ENCODE peak calls at places on chromosomes 4 and X, in six cellular contexts. A is K562, I is astrocyte, L is H1, C is mesenchymal stem cell, M is fibroblast of lung. J is an unnamed sample.

GRCh38 chr4:119977546-119977945 is 89.1 kb downstream of the MAD2L1 start:
- DNase-seq in A (no peak), I (no peak), L (no peak), C (peak; percentile 10), M (peak; percentile 4), J (no peak)

GRCh38 chr4:116878280-116878679 is 207.1 kb downstream of the TRAM1L1 start:
- DNase-seq in A (no peak), I (no peak), L (no peak), C (peak; percentile 3), M (no peak), J (no peak)

GRCh38 chrX:115582871-115583729 is 22.1 kb downstream of the PLS3 start:
- DNase-seq in A (no peak), I (peak; percentile 62), L (no peak), C (peak; percentile 39), M (peak; percentile 62), J (no peak)

GRCh38 chr4:72451349-72451748 is 117.7 kb downstream of the ADAMTS3 start:
- DNase-seq in A (no peak), I (no peak), L (no peak), C (no peak), M (peak; percentile 11), J (no peak)

GRCh38 chrX:129600981-129601424 is 53.8 kb downstream of the APLN start:
- DNase-seq in A (peak; percentile 20), I (no peak), L (no peak), C (peak; percentile 24), M (peak; percentile 15), J (no peak)

GRCh38 chr4:168634276-168634802 is 137.5 kb downstream of the PALLD start:
- DNase-seq in A (no peak), I (peak; percentile 99), L (no peak), C (peak; percentile 96), M (peak; percentile 95), J (peak; percentile 59)

GRCh38 chrX:97898798-97899197 is 1015.1 kb downstream of the RPA4 start:
- DNase-seq in A (no peak), I (peak; percentile 58), L (no peak), C (no peak), M (no peak), J (no peak)

GRCh38 chrX:150363561-150364346 is 637 bp downstream of the MAMLD1 start:
- DNase-seq in A (no peak), I (no peak), L (no peak), C (peak; percentile 50), M (peak; percentile 29), J (peak; percentile 43)

GRCh38 chr4:173494013-173494970 is 35.7 kb downstream of the HAND2 start:
- DNase-seq in A (peak; percentile 27), I (peak; percentile 52), L (peak; percentile 64), C (peak; percentile 65), M (peak; percentile 78), J (peak; percentile 19)

GRCh38 chrX:2933125-2933900 is 4.2 kb upstream of the ARSD start:
- DNase-seq in A (no peak), I (no peak), L (no peak), C (no peak), M (no peak), J (peak; percentile 40)

GRCh38 chr4:146096374-146096773 is 79.1 kb upstream of the LSM6 start:
- DNase-seq in A (no peak), I (no peak), L (no peak), C (no peak), M (no peak), J (no peak)

GRCh38 chrX:30653415-30654131 is at the start of gene GK:
- DNase-seq in A (peak; percentile 23), I (no peak), L (no peak), C (peak; percentile 31), M (peak; percentile 23), J (no peak)

GRCh38 chr4:141376769-141377168 is 156.1 kb downstream of the ZNF330 start:
- DNase-seq in A (no peak), I (no peak), L (no peak), C (no peak), M (no peak), J (no peak)

GRCh38 chr4:6825403-6825802 is 42.9 kb downstream of the KIAA0232 start:
- DNase-seq in A (no peak), I (no peak), L (no peak), C (no peak), M (no peak), J (no peak)

GRCh38 chrX:135707880-135708279 is 5.6 kb upstream of the CT45A1 start:
- DNase-seq in A (peak; percentile 79), I (no peak), L (peak; percentile 1), C (no peak), M (no peak), J (no peak)

GRCh38 chrX:120559799-120560198 is 963 bp downstream of the CUL4B start:
- DNase-seq in A (no peak), I (no peak), L (no peak), C (no peak), M (no peak), J (no peak)

GRCh38 chr4:151967074-151967473 is 206.3 kb upstream of the GATB start:
- DNase-seq in A (no peak), I (no peak), L (no peak), C (no peak), M (no peak), J (no peak)

GRCh38 chr4:112234952-112235609 is 3.5 kb downstream of the AP1AR start:
- DNase-seq in A (peak; percentile 54), I (peak; percentile 79), L (no peak), C (peak; percentile 87), M (peak; percentile 93), J (peak; percentile 78)

GRCh38 chr4:140047017-140047640 is 106.9 kb downstream of the MAML3 start:
- DNase-seq in A (no peak), I (no peak), L (no peak), C (no peak), M (no peak), J (peak; percentile 80)

GRCh38 chr4:57163530-57164459 is 53.6 kb upstream of the IGFBP7 start:
- DNase-seq in A (peak; percentile 80), I (peak; percentile 73), L (peak; percentile 83), C (peak; percentile 87), M (peak; percentile 71), J (peak; percentile 69)

GRCh38 chr4:8398347-8398746 is 42.2 kb downstream of the ACOX3 start:
- DNase-seq in A (no peak), I (no peak), L (no peak), C (no peak), M (no peak), J (no peak)

GRCh38 chrX:65652098-65652497 is 15.4 kb upstream of the MSN start:
- DNase-seq in A (no peak), I (no peak), L (no peak), C (no peak), M (no peak), J (no peak)

GRCh38 chr4:77146426-77147399 is 10.3 kb upstream of the CCNG2 start:
- DNase-seq in A (no peak), I (peak; percentile 26), L (no peak), C (peak; percentile 57), M (no peak), J (no peak)

GRCh38 chr4:80171251-80171650 is 26.1 kb upstream of the PRDM8 start:
- DNase-seq in A (no peak), I (peak; percentile 71), L (no peak), C (peak; percentile 64), M (no peak), J (no peak)

GRCh38 chr4:139593091-139593564 is 37.1 kb upstream of the SETD7 start:
- DNase-seq in A (peak; percentile 16), I (peak; percentile 91), L (no peak), C (peak; percentile 79), M (peak; percentile 63), J (no peak)

GRCh38 chrX:22110729-22111494 is 78.8 kb downstream of the PHEX start:
- DNase-seq in A (no peak), I (no peak), L (no peak), C (no peak), M (no peak), J (no peak)

GRCh38 chr4:1841201-1841885 is 14.6 kb downstream of the LETM1 start:
- DNase-seq in A (no peak), I (no peak), L (no peak), C (no peak), M (no peak), J (no peak)
- H2AFZ ChIP-seq in A (no peak overlapping the region), I (no peak overlapping the region), L (no peak overlapping the region), C (no peak overlapping the region), M (no peak overlapping the region), J (no peak overlapping the region)

GRCh38 chr4:164540987-164541386 is 212.9 kb upstream of the SMIM31 start:
- DNase-seq in A (no peak), I (no peak), L (no peak), C (no peak), M (no peak), J (no peak)

GRCh38 chr4:164542431-164542830 is 211.5 kb upstream of the SMIM31 start:
- DNase-seq in A (no peak), I (no peak), L (no peak), C (no peak), M (no peak), J (no peak)

GRCh38 chr4:164536829-164537228 is 217.1 kb upstream of the SMIM31 start:
- DNase-seq in A (no peak), I (peak; percentile 96), L (no peak), C (peak; percentile 8), M (peak; percentile 39), J (peak; percentile 55)

DNA sequence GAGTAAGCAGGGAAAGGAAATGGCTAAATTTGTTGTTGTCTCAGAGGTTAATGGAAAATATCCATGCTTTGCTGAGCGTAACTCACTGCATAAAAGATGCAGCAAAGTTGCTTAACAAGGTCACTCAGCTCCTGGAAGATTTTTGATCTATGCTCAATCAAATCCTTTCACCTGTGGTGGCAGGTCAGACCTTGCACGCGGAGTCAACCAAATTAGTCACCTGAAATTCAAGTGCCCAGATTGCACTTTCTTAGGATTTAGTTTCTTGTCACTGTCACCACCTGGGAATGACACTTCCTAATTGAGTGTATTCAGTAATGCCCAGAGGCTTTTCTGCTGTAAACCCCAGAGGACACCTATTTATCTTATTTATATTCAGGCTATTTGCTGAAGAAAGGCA is 215.9 kb upstream of the SMIM31 start:
- DNase-seq in A (no peak), I (no peak), L (no peak), C (no peak), M (no peak), J (no peak)
- H2AFZ ChIP-seq in A (no peak overlapping the region), I (no peak overlapping the region), L (no peak overlapping the region), C (no peak overlapping the region), M (no peak overlapping the region), J (no peak overlapping the region)

GRCh38 chr4:118076958-118077766 is 42.9 kb downstream of the NDST3 start:
- DNase-seq in A (no peak), I (peak; percentile 2), L (no peak), C (peak; percentile 30), M (peak; percentile 44), J (no peak)
- H2AFZ ChIP-seq in A (no peak overlapping the region), I (no peak overlapping the region), L (peak overlapping the region; percentile 99), C (no peak overlapping the region), M (no peak overlapping the region), J (no peak overlapping the region)

DNA sequence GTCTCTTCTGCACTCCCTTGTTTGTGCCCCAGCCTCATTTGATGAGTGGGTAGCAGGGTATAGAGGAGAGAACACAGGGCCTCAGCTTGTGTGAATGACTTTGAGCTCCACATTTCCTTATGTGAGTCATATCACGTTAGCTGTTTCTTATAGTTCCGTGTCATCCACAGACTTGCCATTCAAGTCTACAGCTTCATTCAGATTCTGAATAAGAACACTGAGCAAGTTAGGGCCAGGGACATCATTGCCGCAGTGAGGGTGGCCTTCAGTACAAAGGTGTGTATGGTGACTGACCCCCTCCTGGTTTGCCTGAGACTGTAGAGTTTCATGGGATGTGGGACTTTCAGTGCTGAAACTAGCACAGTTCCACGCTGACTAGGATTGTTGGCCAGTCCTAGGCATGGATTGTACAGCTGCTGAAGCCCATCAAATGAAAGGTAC is 23.6 kb downstream of the KLF3 start:
- DNase-seq in A (no peak), I (no peak), L (no peak), C (no peak), M (no peak), J (peak; percentile 82)
- H2AFZ ChIP-seq in A (no peak overlapping the region), I (no peak overlapping the region), L (no peak overlapping the region), C (no peak overlapping the region), M (no peak overlapping the region), J (no peak overlapping the region)